ENCODE peak calls at places on chromosomes 2 and 18, in nine cellular contexts. G is transverse colon, J is uterus, F is heart left ventricle, B is K562, Q is sigmoid colon, Y is tibial nerve, C is stomach, O is IMR-90. V is an unnamed sample.

GRCh38 chr2:192333642-192334041 is 138.9 kb upstream of the TMEFF2 start:
- DNase-seq in Y (no peak), C (no peak), F (no peak), O (no peak), B (no peak), Q (no peak), G (no peak), J (no peak), V (no peak)

GRCh38 chr18:50297621-50298442 is 10.3 kb upstream of the CXXC1 start:
- DNase-seq in J (peak; percentile 57), F (peak; percentile 77), B (no peak), Q (peak; percentile 85), G (peak; percentile 88), C (peak; percentile 81), O (peak; percentile 61), Y (peak; percentile 71), V (peak; percentile 78)

GRCh38 chr18:24726727-24727539 is 266.5 kb downstream of the HRH4 start:
- DNase-seq in F (peak; percentile 56), G (peak; percentile 78), O (peak; percentile 86), C (peak; percentile 53), J (peak; percentile 50), Q (peak; percentile 75), B (peak; percentile 42), Y (peak; percentile 36), V (peak; percentile 51)

GRCh38 chr2:228938629-228939028 is 332.5 kb downstream of the PID1 start:
- DNase-seq in F (no peak), J (no peak), C (no peak), O (no peak), B (no peak), Q (no peak), G (no peak), Y (no peak), V (no peak)

GRCh38 chr18:75170022-75170789 is 38.7 kb downstream of the PTGR3 start:
- DNase-seq in B (no peak), Y (no peak), G (no peak), J (no peak), Q (no peak), O (no peak), C (no peak), F (peak; percentile 62), V (no peak)

GRCh38 chr2:24159708-24160107 is 15.1 kb upstream of the FAM228A start:
- DNase-seq in Y (no peak), Q (no peak), B (no peak), G (no peak), F (no peak), J (no peak), C (no peak), O (no peak), V (no peak)

GRCh38 chr2:16653799-16654198 is 11.8 kb downstream of the CYRIA start:
- DNase-seq in C (no peak), B (no peak), J (peak; percentile 83), G (peak; percentile 53), Q (no peak), O (no peak), F (no peak), Y (no peak), V (no peak)

GRCh38 chr18:73520229-73520628 is 627.4 kb downstream of the FBXO15 start:
- DNase-seq in C (no peak), G (no peak), J (no peak), B (no peak), F (no peak), Y (no peak), O (peak; percentile 19), Q (no peak), V (no peak)

GRCh38 chr2:48444404-48444803 is 85.5 kb upstream of the STON1 start:
- DNase-seq in O (no peak), C (no peak), Q (no peak), J (no peak), B (no peak), G (no peak), Y (no peak), F (no peak), V (peak; percentile 64)

GRCh38 chr2:200748779-200749178 is 62.9 kb upstream of the BZW1 start:
- DNase-seq in F (no peak), Q (no peak), J (no peak), Y (no peak), G (no peak), B (no peak), O (no peak), C (no peak), V (no peak)

GRCh38 chr2:7508220-7508943 is 591.2 kb downstream of the RNF144A start:
- DNase-seq in G (no peak), Q (no peak), F (no peak), Y (no peak), O (no peak), C (no peak), B (no peak), J (no peak), V (no peak)

GRCh38 chr18:11112218-11112750 is 37.1 kb downstream of the PIEZO2 start:
- DNase-seq in G (no peak), C (no peak), O (peak; percentile 86), J (no peak), B (no peak), F (no peak), Q (no peak), Y (no peak), V (no peak)

GRCh38 chr18:63936932-63937393 is 12.1 kb upstream of the HMSD start:
- DNase-seq in O (no peak), Q (no peak), B (no peak), C (no peak), F (no peak), J (no peak), Y (no peak), G (no peak), V (no peak)

GRCh38 chr2:118322381-118322780 is 234.1 kb downstream of the INSIG2 start:
- DNase-seq in F (no peak), B (no peak), G (no peak), J (no peak), Y (no peak), Q (no peak), O (no peak), C (no peak), V (no peak)

GRCh38 chr2:85888020-85888744 is 608 bp downstream of the ST3GAL5 start:
- DNase-seq in O (no peak), B (no peak), J (peak; percentile 48), Y (no peak), Q (peak; percentile 75), C (no peak), G (peak; percentile 29), F (no peak), V (peak; percentile 36)

GRCh38 chr2:68938938-68939337 is 13.8 kb downstream of the GKN2 start:
- DNase-seq in B (no peak), J (no peak), F (no peak), Q (no peak), C (no peak), Y (no peak), O (no peak), G (no peak), V (no peak)

GRCh38 chr18:77899972-77900754 is 650.5 kb downstream of the GALR1 start:
- DNase-seq in J (no peak), F (no peak), C (peak; percentile 35), B (peak; percentile 68), Y (no peak), G (peak; percentile 14), O (no peak), Q (no peak), V (peak; percentile 21)

GRCh38 chr18:76874643-76875389 is 52.5 kb downstream of the ZNF236 start:
- DNase-seq in O (no peak), Y (no peak), Q (no peak), G (no peak), J (no peak), F (no peak), C (no peak), B (no peak), V (no peak)

GRCh38 chr2:201768918-201769317 is 11.8 kb downstream of the ALS2 start:
- DNase-seq in J (no peak), B (no peak), O (peak; percentile 62), Y (no peak), G (no peak), Q (no peak), F (no peak), C (no peak), V (no peak)

GRCh38 chr2:108919571-108920373 is 69.2 kb downstream of the EDAR start:
- DNase-seq in C (peak; percentile 20), B (no peak), Y (no peak), O (no peak), J (no peak), Q (peak; percentile 40), F (no peak), G (peak; percentile 1), V (no peak)
- H3K4me1 ChIP-seq in C (peaks cover 6% of the 10 kb centered on the region), B (no peaks in the 10 kb centered on the region), Y (no peaks in the 10 kb centered on the region), O (peaks cover 2% of the 10 kb centered on the region), J (no peaks in the 10 kb centered on the region), Q (peaks cover 48% of the 10 kb centered on the region), F (no peaks in the 10 kb centered on the region), G (peaks cover 9% of the 10 kb centered on the region), V (no peaks in the 10 kb centered on the region)

DNA sequence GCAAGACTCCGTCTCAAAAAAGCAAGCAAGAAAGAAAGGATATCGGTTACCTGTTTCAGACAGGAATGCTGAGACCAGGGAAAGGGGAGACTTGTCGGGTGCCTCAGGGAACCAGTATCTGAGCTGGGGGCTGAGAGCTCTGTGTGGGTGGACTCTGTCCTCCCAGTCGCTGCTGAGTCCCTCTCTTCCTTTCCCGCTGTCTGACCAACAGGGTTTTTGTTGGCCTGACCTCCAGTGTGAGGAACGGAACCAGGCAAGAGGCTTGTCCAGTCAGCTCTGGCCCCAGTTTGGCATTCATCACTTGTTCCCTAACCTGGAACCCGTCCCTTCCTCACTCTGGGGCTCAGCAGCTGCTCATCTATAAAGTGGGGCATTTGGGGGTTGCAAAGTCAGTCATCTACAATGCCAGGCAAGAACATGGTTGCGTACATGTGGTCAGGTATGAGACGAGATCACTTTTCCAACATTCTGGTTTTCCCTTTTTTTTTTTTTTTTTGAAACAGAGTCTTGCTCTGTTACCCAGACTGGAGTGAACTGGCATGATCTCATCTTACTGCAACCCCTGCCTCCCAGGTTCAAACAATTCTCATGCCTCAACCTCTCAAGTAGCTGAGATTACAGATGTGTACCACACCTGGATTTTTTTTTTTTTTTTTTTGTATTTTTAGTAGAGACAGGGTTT is 116.4 kb downstream of the PLB1 start:
- DNase-seq in C (no peak), F (no peak), G (no peak), O (no peak), Q (no peak), J (no peak), Y (no peak), B (no peak), V (no peak)
- H3K27ac ChIP-seq in C (no peak overlapping the region), F (no peak overlapping the region), G (no peak overlapping the region), O (no peak overlapping the region), Q (no peak overlapping the region), J (no peak overlapping the region), Y (no peak overlapping the region), B (no peak overlapping the region), V (no peak overlapping the region)

DNA sequence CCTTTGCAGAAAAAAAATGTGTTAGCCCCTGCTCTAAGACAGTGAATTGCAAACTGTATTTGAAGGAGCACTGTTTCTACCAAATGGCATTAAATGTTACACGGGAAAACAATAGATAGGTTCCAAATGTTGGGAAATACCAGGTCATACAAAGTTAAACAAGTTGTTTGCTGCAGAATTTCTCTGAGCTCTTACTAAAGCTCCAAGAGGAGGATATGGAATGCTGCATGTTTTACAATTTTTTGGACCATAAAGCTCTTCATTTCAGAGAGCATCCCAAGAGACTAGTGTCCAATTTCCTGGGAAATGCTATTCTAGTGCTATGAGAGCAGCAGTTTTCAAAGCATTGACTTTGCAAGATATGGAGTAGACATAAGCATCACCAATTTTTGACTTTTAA is 155.6 kb upstream of the CCDC68 start:
- DNase-seq in O (no peak), B (no peak), Y (no peak), Q (no peak), G (no peak), J (no peak), F (no peak), C (no peak), V (no peak)
- TF ChIP-seq POLR2A in O (no peak), B (no peak), Y (no peak), Q (no peak), G (no peak), J (no peak), F (no peak), C (no peak), V (no peak)

GRCh38 chr18:22207022-22207758 is 37.8 kb downstream of the GATA6 start:
- DNase-seq in C (no peak), G (no peak), J (peak; percentile 78), Y (no peak), B (no peak), Q (no peak), O (peak; percentile 66), F (no peak), V (no peak)
- H3K4me1 ChIP-seq in C (peaks cover 11% of the 10 kb centered on the region), G (no peaks in the 10 kb centered on the region), J (peaks cover 9% of the 10 kb centered on the region), Y (no peaks in the 10 kb centered on the region), B (no peaks in the 10 kb centered on the region), Q (no peaks in the 10 kb centered on the region), O (no peaks in the 10 kb centered on the region), F (peaks cover 27% of the 10 kb centered on the region), V (peaks cover 5% of the 10 kb centered on the region)